ENCODE peak calls at places on chromosomes 7 and 10, in six cellular contexts. A is stimulated activated CD4-positive, alpha-beta T cell treated with anti-CD3 and anti-CD28 coated beads, Interleukin-2, amount 100 ng/mL, for 48 hours; V is IMR-90; M is left ventricle myocardium superior; H is ACHN; B is hypothalamus. I is an unnamed sample.

GRCh38 chr10:24951201-24952145 is 933 bp downstream of the PRTFDC1 start:
- DNase-seq in H (peak), V (no peak), B (peak), M (peak), A (no peak), I (peak)

GRCh38 chr10:109886788-109887155 is 36.5 kb downstream of the XPNPEP1 start:
- DNase-seq in V (peak), H (no peak), B (no peak), M (no peak), A (no peak), I (no peak)

GRCh38 chr7:129332354-129333056 is 101.7 kb upstream of the STRIP2 start:
- DNase-seq in A (no peak), H (no peak), M (no peak), B (no peak), V (peak), I (peak)

GRCh38 chr7:106893591-106893990 is 28.5 kb downstream of the PIK3CG start:
- DNase-seq in B (no peak), M (no peak), V (peak), H (no peak), A (no peak), I (no peak)

GRCh38 chr10:123655763-123656162 is 10.4 kb upstream of the GPR26 start:
- DNase-seq in B (no peak), A (no peak), V (no peak), M (no peak), H (peak), I (no peak)

GRCh38 chr7:16801111-16801542 is 3.7 kb downstream of the AGR2 start:
- DNase-seq in H (peak), M (no peak), A (no peak), B (no peak), V (peak), I (peak)

GRCh38 chr7:114085592-114086490 is 167.0 kb upstream of the PPP1R3A start:
- DNase-seq in H (peak), V (peak), A (peak), B (peak), M (peak), I (peak)

GRCh38 chr10:70588852-70589570 is 13.5 kb downstream of the PRF1 start:
- DNase-seq in B (no peak), M (no peak), H (no peak), V (no peak), A (no peak), I (no peak)

GRCh38 chr7:38889079-38889478 is 19.9 kb downstream of the VPS41 start:
- DNase-seq in V (no peak), B (no peak), M (no peak), H (no peak), A (no peak), I (no peak)

I was measured in cardiac fibroblast.